ENCODE peak calls at places on chromosome 7, in five cellular contexts. One of them, this sample, is unnamed.

GRCh38 chr7:121395494-121395960 is 581 bp downstream of the FAM3C start:
- DNase-seq in dorsolateral prefrontal cortex: peak; percentile 49
- DNase-seq in neural crest cell: no peak
- DNase-seq in choroid plexus epithelial cell: peak; percentile 56
- DNase-seq in stomach: peak; percentile 42
- DNase-seq in this sample: no peak

GRCh38 chr7:5406957-5407930 is 16.4 kb downstream of the TNRC18 start:
- DNase-seq in stomach: no peak
- DNase-seq in neural crest cell: peak; percentile 18
- DNase-seq in choroid plexus epithelial cell: peak; percentile 43
- DNase-seq in dorsolateral prefrontal cortex: no peak
- DNase-seq in this sample: no peak

GRCh38 chr7:100154651-100155491 is 3.7 kb downstream of the TRAPPC14 start:
- DNase-seq in stomach: no peak
- DNase-seq in neural crest cell: no peak
- DNase-seq in choroid plexus epithelial cell: no peak
- DNase-seq in dorsolateral prefrontal cortex: no peak
- DNase-seq in this sample: no peak

GRCh38 chr7:68800316-68800715 is 798.0 kb upstream of the AUTS2 start:
- DNase-seq in choroid plexus epithelial cell: peak; percentile 13
- DNase-seq in stomach: no peak
- DNase-seq in neural crest cell: no peak
- DNase-seq in dorsolateral prefrontal cortex: no peak
- DNase-seq in this sample: no peak

GRCh38 chr7:136009488-136010079 is 32.4 kb upstream of the MTPN start:
- DNase-seq in dorsolateral prefrontal cortex: no peak
- DNase-seq in choroid plexus epithelial cell: peak; percentile 71
- DNase-seq in stomach: no peak
- DNase-seq in neural crest cell: no peak
- DNase-seq in this sample: peak; percentile 22

GRCh38 chr7:94441138-94441537 is 46.4 kb downstream of the COL1A2 start:
- DNase-seq in dorsolateral prefrontal cortex: no peak
- DNase-seq in stomach: no peak
- DNase-seq in neural crest cell: no peak
- DNase-seq in choroid plexus epithelial cell: no peak
- DNase-seq in this sample: no peak

GRCh38 chr7:134031835-134032617 is 95.1 kb upstream of the LRGUK start:
- DNase-seq in dorsolateral prefrontal cortex: no peak
- DNase-seq in choroid plexus epithelial cell: peak; percentile 20
- DNase-seq in stomach: no peak
- DNase-seq in neural crest cell: no peak
- DNase-seq in this sample: no peak

GRCh38 chr7:17130281-17131059 is 168.0 kb upstream of the AHR start:
- DNase-seq in dorsolateral prefrontal cortex: no peak
- DNase-seq in stomach: no peak
- DNase-seq in choroid plexus epithelial cell: peak; percentile 99
- DNase-seq in neural crest cell: no peak
- DNase-seq in this sample: peak; percentile 9

GRCh38 chr7:57646901-57647246 is 196.9 kb downstream of the ZNF716 start:
- DNase-seq in neural crest cell: no peak
- DNase-seq in choroid plexus epithelial cell: no peak
- DNase-seq in stomach: no peak
- DNase-seq in dorsolateral prefrontal cortex: no peak
- DNase-seq in this sample: no peak

GRCh38 chr7:40566879-40567278 is 432.1 kb downstream of the SUGCT start:
- DNase-seq in neural crest cell: no peak
- DNase-seq in dorsolateral prefrontal cortex: no peak
- DNase-seq in stomach: no peak
- DNase-seq in choroid plexus epithelial cell: no peak
- DNase-seq in this sample: no peak

GRCh38 chr7:144780071-144780608 is 55.7 kb downstream of the TPK1 start:
- DNase-seq in neural crest cell: no peak
- DNase-seq in stomach: no peak
- DNase-seq in choroid plexus epithelial cell: peak; percentile 42
- DNase-seq in dorsolateral prefrontal cortex: no peak
- DNase-seq in this sample: no peak

GRCh38 chr7:157612664-157613561 is 276.1 kb downstream of the DNAJB6 start:
- DNase-seq in choroid plexus epithelial cell: peak; percentile 47
- DNase-seq in stomach: peak; percentile 40
- DNase-seq in dorsolateral prefrontal cortex: no peak
- DNase-seq in neural crest cell: no peak
- DNase-seq in this sample: no peak

GRCh38 chr7:157875230-157876179 is 538.7 kb downstream of the DNAJB6 start:
- DNase-seq in choroid plexus epithelial cell: peak; percentile 32
- DNase-seq in neural crest cell: peak; percentile 62
- DNase-seq in stomach: peak; percentile 57
- DNase-seq in dorsolateral prefrontal cortex: no peak
- DNase-seq in this sample: peak; percentile 72

GRCh38 chr7:127251458-127252379 is 1.0 kb downstream of the GRM8 start:
- DNase-seq in dorsolateral prefrontal cortex: no peak
- DNase-seq in neural crest cell: peak; percentile 6
- DNase-seq in choroid plexus epithelial cell: no peak
- DNase-seq in stomach: no peak
- DNase-seq in this sample: peak; percentile 29

GRCh38 chr7:135147899-135148721 is at the start of gene TMEM140:
- DNase-seq in stomach: peak; percentile 64
- DNase-seq in neural crest cell: no peak
- DNase-seq in dorsolateral prefrontal cortex: no peak
- DNase-seq in choroid plexus epithelial cell: peak; percentile 93
- DNase-seq in this sample: no peak

GRCh38 chr7:55827577-55827976 is 35.0 kb downstream of the SEPTIN14 start:
- DNase-seq in stomach: no peak
- DNase-seq in choroid plexus epithelial cell: no peak
- DNase-seq in neural crest cell: no peak
- DNase-seq in dorsolateral prefrontal cortex: no peak
- DNase-seq in this sample: no peak

GRCh38 chr7:100175296-100175935 is 1.8 kb downstream of the GPC2 start:
- DNase-seq in stomach: no peak
- DNase-seq in choroid plexus epithelial cell: no peak
- DNase-seq in dorsolateral prefrontal cortex: no peak
- DNase-seq in neural crest cell: no peak
- DNase-seq in this sample: no peak

GRCh38 chr7:25118048-25118753 is 6.9 kb downstream of the CYCS start:
- DNase-seq in dorsolateral prefrontal cortex: no peak
- DNase-seq in choroid plexus epithelial cell: no peak
- DNase-seq in neural crest cell: no peak
- DNase-seq in stomach: no peak
- DNase-seq in this sample: no peak

GRCh38 chr7:1127001-1127400 is 33.0 kb downstream of the ZFAND2A start:
- DNase-seq in dorsolateral prefrontal cortex: peak; percentile 33
- DNase-seq in stomach: no peak
- DNase-seq in neural crest cell: no peak
- DNase-seq in choroid plexus epithelial cell: no peak
- DNase-seq in this sample: no peak

DNA sequence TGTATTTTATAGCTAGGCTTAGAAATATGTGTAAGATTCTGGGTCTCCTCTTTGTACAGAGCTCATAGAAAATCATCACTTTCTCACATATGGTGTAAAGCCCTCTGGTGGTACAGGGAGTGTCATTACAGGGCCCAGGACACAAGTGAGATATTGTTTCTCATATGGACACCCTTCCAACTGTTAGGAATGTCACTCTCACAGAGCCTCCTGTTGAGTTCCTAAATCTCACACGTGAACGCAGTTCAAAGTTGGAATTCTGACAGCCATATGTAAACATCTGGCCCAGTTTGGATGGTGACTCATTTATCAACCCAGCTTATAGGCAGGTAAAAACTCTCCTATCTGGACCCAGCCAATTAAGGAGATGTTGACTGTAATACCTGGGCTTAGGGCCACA is 35.4 kb upstream of the ZNF107 start:
- DNase-seq in choroid plexus epithelial cell: peak; percentile 57
- DNase-seq in neural crest cell: no peak
- DNase-seq in stomach: no peak
- DNase-seq in dorsolateral prefrontal cortex: no peak
- DNase-seq in this sample: no peak
- TF ChIP-seq CTCF in choroid plexus epithelial cell: peak; percentile 67
- TF ChIP-seq CTCF in neural crest cell: peak; percentile 41
- TF ChIP-seq CTCF in stomach: peak; percentile 22
- TF ChIP-seq CTCF in dorsolateral prefrontal cortex: peak; percentile 19
- TF ChIP-seq CTCF in this sample: no peak

DNA sequence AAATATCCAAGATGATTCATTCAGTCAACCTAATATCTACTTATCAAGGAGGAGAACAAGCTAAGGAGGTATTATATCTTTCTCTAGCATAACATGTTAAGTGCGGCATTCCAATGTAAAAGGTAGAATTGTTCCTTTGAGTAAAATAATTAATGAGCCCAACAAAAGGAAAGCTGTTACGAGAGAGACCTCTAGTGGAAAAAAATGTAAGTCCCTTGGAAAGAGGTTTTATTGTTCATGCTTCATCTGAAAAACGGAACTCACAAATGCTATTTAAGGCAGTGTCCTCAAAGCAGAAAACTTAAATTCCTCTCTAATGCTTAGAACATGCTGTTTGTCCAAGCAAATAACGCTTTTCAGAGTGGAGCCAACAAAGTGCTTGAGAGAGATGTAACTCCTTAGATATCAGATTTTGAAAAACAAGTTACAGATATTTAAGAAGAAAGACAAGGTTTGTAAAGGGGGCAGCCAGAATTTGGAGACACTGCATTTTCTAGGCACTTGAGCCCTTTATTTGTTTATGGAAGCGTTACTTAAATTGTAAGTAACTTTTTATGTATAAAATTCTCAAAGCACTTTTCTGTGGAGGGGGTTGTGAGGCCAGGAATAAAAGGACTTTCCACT is 119.9 kb downstream of the TFEC start:
- DNase-seq in stomach: no peak
- DNase-seq in neural crest cell: no peak
- DNase-seq in choroid plexus epithelial cell: peak; percentile 72
- DNase-seq in dorsolateral prefrontal cortex: no peak
- DNase-seq in this sample: no peak
- TF ChIP-seq CTCF in stomach: peak; percentile 38
- TF ChIP-seq CTCF in neural crest cell: peak; percentile 80
- TF ChIP-seq CTCF in choroid plexus epithelial cell: peak; percentile 61
- TF ChIP-seq CTCF in dorsolateral prefrontal cortex: peak; percentile 50
- TF ChIP-seq CTCF in this sample: peak; percentile 73

DNA sequence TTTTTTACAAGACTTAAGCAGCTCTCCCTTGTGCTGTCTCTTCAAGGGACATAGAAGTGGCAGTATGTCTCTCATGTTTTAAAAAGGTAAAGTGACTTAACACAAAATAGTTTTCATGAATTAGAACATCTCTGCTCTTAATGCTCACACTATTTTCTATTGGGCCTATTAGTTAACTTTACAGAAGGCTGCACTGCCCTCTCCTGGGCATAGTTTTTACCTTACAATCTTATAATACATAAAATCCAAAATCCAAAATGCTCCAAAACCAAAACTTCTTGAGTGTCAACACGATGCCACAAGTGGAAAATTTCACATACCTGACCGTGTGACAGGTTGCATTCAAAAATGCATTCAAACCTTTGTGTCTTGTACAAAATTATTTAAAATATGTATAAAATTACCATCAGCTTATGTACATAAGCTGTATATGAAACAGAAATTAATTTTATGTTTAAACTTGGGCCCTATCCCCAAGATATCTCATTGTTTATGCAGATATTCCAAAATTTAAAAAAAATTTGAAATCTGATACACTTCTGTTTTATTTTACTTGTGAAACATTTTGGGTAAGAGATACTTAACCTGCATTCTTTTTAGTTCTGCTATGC is 25.8 kb downstream of the TES start:
- DNase-seq in stomach: peak; percentile 58
- DNase-seq in neural crest cell: peak; percentile 33
- DNase-seq in dorsolateral prefrontal cortex: no peak
- DNase-seq in choroid plexus epithelial cell: peak; percentile 79
- DNase-seq in this sample: peak; percentile 22
- TF ChIP-seq CTCF in stomach: peak; percentile 65
- TF ChIP-seq CTCF in neural crest cell: peak; percentile 77
- TF ChIP-seq CTCF in dorsolateral prefrontal cortex: peak; percentile 72
- TF ChIP-seq CTCF in choroid plexus epithelial cell: peak; percentile 49
- TF ChIP-seq CTCF in this sample: peak; percentile 46

GRCh38 chr7:85806321-85806720 is 619.5 kb upstream of the SEMA3D start:
- DNase-seq in neural crest cell: no peak
- DNase-seq in dorsolateral prefrontal cortex: no peak
- DNase-seq in stomach: no peak
- DNase-seq in choroid plexus epithelial cell: no peak
- DNase-seq in this sample: no peak
- TF ChIP-seq CTCF in neural crest cell: no peak
- TF ChIP-seq CTCF in dorsolateral prefrontal cortex: no peak
- TF ChIP-seq CTCF in stomach: no peak
- TF ChIP-seq CTCF in choroid plexus epithelial cell: no peak
- TF ChIP-seq CTCF in this sample: peak; percentile 11